ENCODE peak calls at places on chromosome 22, in eight cellular contexts. One of them, this sample, is unnamed.

GRCh38 chr22:22928666-22929380 is 41.2 kb downstream of the IGLL5 start:
- DNase-seq in activated effector memory CD4-positive, alpha-beta T cell treated with Interleukin-2 at 50 U/mL for 16 hours: peak
- DNase-seq in esophagus muscularis mucosa: no peak
- DNase-seq in brain microvascular endothelial cell: peak
- DNase-seq in NCI-H2171: no peak
- DNase-seq in T-helper 1 cell: peak
- DNase-seq in EL: peak
- DNase-seq in AG09319: no peak
- DNase-seq in this sample: no peak

GRCh38 chr22:32803020-32803758 is 1.7 kb downstream of the TIMP3 start:
- DNase-seq in activated effector memory CD4-positive, alpha-beta T cell treated with Interleukin-2 at 50 U/mL for 16 hours: no peak
- DNase-seq in esophagus muscularis mucosa: no peak
- DNase-seq in brain microvascular endothelial cell: no peak
- DNase-seq in NCI-H2171: no peak
- DNase-seq in T-helper 1 cell: no peak
- DNase-seq in EL: peak
- DNase-seq in AG09319: no peak
- DNase-seq in this sample: no peak

GRCh38 chr22:40462195-40462988 is 92.0 kb downstream of the SGSM3 start:
- DNase-seq in activated effector memory CD4-positive, alpha-beta T cell treated with Interleukin-2 at 50 U/mL for 16 hours: peak
- DNase-seq in esophagus muscularis mucosa: no peak
- DNase-seq in brain microvascular endothelial cell: no peak
- DNase-seq in NCI-H2171: no peak
- DNase-seq in T-helper 1 cell: peak
- DNase-seq in EL: no peak
- DNase-seq in AG09319: no peak
- DNase-seq in this sample: no peak

GRCh38 chr22:39653787-39654077 is 83.2 kb downstream of the CACNA1I start:
- DNase-seq in activated effector memory CD4-positive, alpha-beta T cell treated with Interleukin-2 at 50 U/mL for 16 hours: no peak
- DNase-seq in esophagus muscularis mucosa: no peak
- DNase-seq in brain microvascular endothelial cell: no peak
- DNase-seq in NCI-H2171: no peak
- DNase-seq in T-helper 1 cell: no peak
- DNase-seq in EL: no peak
- DNase-seq in AG09319: no peak
- DNase-seq in this sample: no peak

GRCh38 chr22:29972121-29972520 is 89.1 kb downstream of the MTMR3 start:
- DNase-seq in activated effector memory CD4-positive, alpha-beta T cell treated with Interleukin-2 at 50 U/mL for 16 hours: no peak
- DNase-seq in esophagus muscularis mucosa: no peak
- DNase-seq in brain microvascular endothelial cell: no peak
- DNase-seq in NCI-H2171: no peak
- DNase-seq in T-helper 1 cell: no peak
- DNase-seq in EL: no peak
- DNase-seq in AG09319: no peak
- DNase-seq in this sample: no peak

GRCh38 chr22:23402275-23403151 is 177.6 kb downstream of the IGLL1 start:
- DNase-seq in activated effector memory CD4-positive, alpha-beta T cell treated with Interleukin-2 at 50 U/mL for 16 hours: peak
- DNase-seq in esophagus muscularis mucosa: no peak
- DNase-seq in brain microvascular endothelial cell: peak
- DNase-seq in NCI-H2171: peak
- DNase-seq in T-helper 1 cell: peak
- DNase-seq in EL: peak
- DNase-seq in AG09319: no peak
- DNase-seq in this sample: peak

GRCh38 chr22:22943521-22944267 is 56.1 kb downstream of the IGLL5 start:
- DNase-seq in activated effector memory CD4-positive, alpha-beta T cell treated with Interleukin-2 at 50 U/mL for 16 hours: no peak
- DNase-seq in esophagus muscularis mucosa: peak
- DNase-seq in brain microvascular endothelial cell: no peak
- DNase-seq in NCI-H2171: no peak
- DNase-seq in T-helper 1 cell: no peak
- DNase-seq in EL: no peak
- DNase-seq in AG09319: no peak
- DNase-seq in this sample: no peak

GRCh38 chr22:46047841-46048595 is 71.1 kb upstream of the WNT7B start:
- DNase-seq in activated effector memory CD4-positive, alpha-beta T cell treated with Interleukin-2 at 50 U/mL for 16 hours: no peak
- DNase-seq in esophagus muscularis mucosa: no peak
- DNase-seq in brain microvascular endothelial cell: no peak
- DNase-seq in NCI-H2171: no peak
- DNase-seq in T-helper 1 cell: no peak
- DNase-seq in EL: no peak
- DNase-seq in AG09319: no peak
- DNase-seq in this sample: no peak

GRCh38 chr22:31400023-31400397 is 606 bp downstream of the DRG1 start:
- DNase-seq in activated effector memory CD4-positive, alpha-beta T cell treated with Interleukin-2 at 50 U/mL for 16 hours: no peak
- DNase-seq in esophagus muscularis mucosa: no peak
- DNase-seq in brain microvascular endothelial cell: peak
- DNase-seq in NCI-H2171: no peak
- DNase-seq in T-helper 1 cell: no peak
- DNase-seq in EL: peak
- DNase-seq in AG09319: no peak
- DNase-seq in this sample: peak

GRCh38 chr22:42461511-42461910 is 29.3 kb upstream of the NFAM1 start:
- DNase-seq in activated effector memory CD4-positive, alpha-beta T cell treated with Interleukin-2 at 50 U/mL for 16 hours: no peak
- DNase-seq in esophagus muscularis mucosa: no peak
- DNase-seq in brain microvascular endothelial cell: no peak
- DNase-seq in NCI-H2171: no peak
- DNase-seq in T-helper 1 cell: no peak
- DNase-seq in EL: no peak
- DNase-seq in AG09319: no peak
- DNase-seq in this sample: no peak

GRCh38 chr22:50530280-50530856 is 556 bp upstream of the TYMP start:
- DNase-seq in activated effector memory CD4-positive, alpha-beta T cell treated with Interleukin-2 at 50 U/mL for 16 hours: peak
- DNase-seq in esophagus muscularis mucosa: no peak
- DNase-seq in brain microvascular endothelial cell: peak
- DNase-seq in NCI-H2171: no peak
- DNase-seq in T-helper 1 cell: no peak
- DNase-seq in EL: peak
- DNase-seq in AG09319: no peak
- DNase-seq in this sample: no peak

GRCh38 chr22:29625090-29625825 is 21.8 kb downstream of the NF2 start:
- DNase-seq in activated effector memory CD4-positive, alpha-beta T cell treated with Interleukin-2 at 50 U/mL for 16 hours: no peak
- DNase-seq in esophagus muscularis mucosa: no peak
- DNase-seq in brain microvascular endothelial cell: peak
- DNase-seq in NCI-H2171: no peak
- DNase-seq in T-helper 1 cell: peak
- DNase-seq in EL: peak
- DNase-seq in AG09319: peak
- DNase-seq in this sample: peak

GRCh38 chr22:41951898-41952474 is at the start of gene SMIM45:
- DNase-seq in activated effector memory CD4-positive, alpha-beta T cell treated with Interleukin-2 at 50 U/mL for 16 hours: no peak
- DNase-seq in esophagus muscularis mucosa: no peak
- DNase-seq in brain microvascular endothelial cell: no peak
- DNase-seq in NCI-H2171: peak
- DNase-seq in T-helper 1 cell: no peak
- DNase-seq in EL: no peak
- DNase-seq in AG09319: no peak
- DNase-seq in this sample: no peak

GRCh38 chr22:35312198-35313059 is 12.7 kb downstream of the TOM1 start:
- DNase-seq in activated effector memory CD4-positive, alpha-beta T cell treated with Interleukin-2 at 50 U/mL for 16 hours: no peak
- DNase-seq in esophagus muscularis mucosa: no peak
- DNase-seq in brain microvascular endothelial cell: peak
- DNase-seq in NCI-H2171: no peak
- DNase-seq in T-helper 1 cell: no peak
- DNase-seq in EL: peak
- DNase-seq in AG09319: no peak
- DNase-seq in this sample: peak

GRCh38 chr22:37604875-37605274 is 3.8 kb upstream of the GGA1 start:
- DNase-seq in activated effector memory CD4-positive, alpha-beta T cell treated with Interleukin-2 at 50 U/mL for 16 hours: peak
- DNase-seq in esophagus muscularis mucosa: no peak
- DNase-seq in brain microvascular endothelial cell: no peak
- DNase-seq in NCI-H2171: no peak
- DNase-seq in T-helper 1 cell: peak
- DNase-seq in EL: no peak
- DNase-seq in AG09319: no peak
- DNase-seq in this sample: peak

GRCh38 chr22:41501209-41501608 is 32.3 kb downstream of the ACO2 start:
- DNase-seq in activated effector memory CD4-positive, alpha-beta T cell treated with Interleukin-2 at 50 U/mL for 16 hours: no peak
- DNase-seq in esophagus muscularis mucosa: no peak
- DNase-seq in brain microvascular endothelial cell: no peak
- DNase-seq in NCI-H2171: no peak
- DNase-seq in T-helper 1 cell: no peak
- DNase-seq in EL: no peak
- DNase-seq in AG09319: no peak
- DNase-seq in this sample: peak

GRCh38 chr22:38203855-38204497 is 2.2 kb downstream of the MAFF start:
- DNase-seq in activated effector memory CD4-positive, alpha-beta T cell treated with Interleukin-2 at 50 U/mL for 16 hours: no peak
- DNase-seq in esophagus muscularis mucosa: no peak
- DNase-seq in brain microvascular endothelial cell: peak
- DNase-seq in NCI-H2171: no peak
- DNase-seq in T-helper 1 cell: no peak
- DNase-seq in EL: peak
- DNase-seq in AG09319: no peak
- DNase-seq in this sample: no peak

GRCh38 chr22:18997925-18998315 is 61.8 kb upstream of the PRODH start:
- DNase-seq in activated effector memory CD4-positive, alpha-beta T cell treated with Interleukin-2 at 50 U/mL for 16 hours: no peak
- DNase-seq in esophagus muscularis mucosa: no peak
- DNase-seq in brain microvascular endothelial cell: no peak
- DNase-seq in NCI-H2171: no peak
- DNase-seq in T-helper 1 cell: no peak
- DNase-seq in EL: no peak
- DNase-seq in AG09319: no peak
- DNase-seq in this sample: no peak

GRCh38 chr22:26416256-26416655 is 12.8 kb upstream of the ASPHD2 start:
- DNase-seq in activated effector memory CD4-positive, alpha-beta T cell treated with Interleukin-2 at 50 U/mL for 16 hours: no peak
- DNase-seq in esophagus muscularis mucosa: no peak
- DNase-seq in brain microvascular endothelial cell: no peak
- DNase-seq in NCI-H2171: no peak
- DNase-seq in T-helper 1 cell: no peak
- DNase-seq in EL: no peak
- DNase-seq in AG09319: no peak
- DNase-seq in this sample: no peak

GRCh38 chr22:25475554-25476022 is 88.9 kb upstream of the GRK3 start:
- DNase-seq in activated effector memory CD4-positive, alpha-beta T cell treated with Interleukin-2 at 50 U/mL for 16 hours: no peak
- DNase-seq in esophagus muscularis mucosa: no peak
- DNase-seq in brain microvascular endothelial cell: peak
- DNase-seq in NCI-H2171: no peak
- DNase-seq in T-helper 1 cell: no peak
- DNase-seq in EL: no peak
- DNase-seq in AG09319: peak
- DNase-seq in this sample: peak

GRCh38 chr22:44640618-44641155 is 61.3 kb upstream of the PRR5 start:
- DNase-seq in activated effector memory CD4-positive, alpha-beta T cell treated with Interleukin-2 at 50 U/mL for 16 hours: no peak
- DNase-seq in esophagus muscularis mucosa: no peak
- DNase-seq in brain microvascular endothelial cell: no peak
- DNase-seq in NCI-H2171: no peak
- DNase-seq in T-helper 1 cell: no peak
- DNase-seq in EL: no peak
- DNase-seq in AG09319: no peak
- DNase-seq in this sample: no peak

GRCh38 chr22:36149464-36149863 is 11.1 kb downstream of the APOL3 start:
- DNase-seq in activated effector memory CD4-positive, alpha-beta T cell treated with Interleukin-2 at 50 U/mL for 16 hours: no peak
- DNase-seq in esophagus muscularis mucosa: no peak
- DNase-seq in brain microvascular endothelial cell: no peak
- DNase-seq in NCI-H2171: no peak
- DNase-seq in T-helper 1 cell: no peak
- DNase-seq in EL: no peak
- DNase-seq in AG09319: no peak
- DNase-seq in this sample: no peak

GRCh38 chr22:20094158-20094807 is 14.2 kb downstream of the DGCR8 start:
- DNase-seq in activated effector memory CD4-positive, alpha-beta T cell treated with Interleukin-2 at 50 U/mL for 16 hours: no peak
- DNase-seq in esophagus muscularis mucosa: no peak
- DNase-seq in brain microvascular endothelial cell: no peak
- DNase-seq in NCI-H2171: no peak
- DNase-seq in T-helper 1 cell: no peak
- DNase-seq in EL: no peak
- DNase-seq in AG09319: no peak
- DNase-seq in this sample: no peak

GRCh38 chr22:42389137-42389536 is 43.1 kb downstream of the NFAM1 start:
- DNase-seq in activated effector memory CD4-positive, alpha-beta T cell treated with Interleukin-2 at 50 U/mL for 16 hours: no peak
- DNase-seq in esophagus muscularis mucosa: no peak
- DNase-seq in brain microvascular endothelial cell: no peak
- DNase-seq in NCI-H2171: peak
- DNase-seq in T-helper 1 cell: no peak
- DNase-seq in EL: no peak
- DNase-seq in AG09319: no peak
- DNase-seq in this sample: no peak

GRCh38 chr22:28958611-28959010 is 75.2 kb downstream of the ZNRF3 start:
- DNase-seq in activated effector memory CD4-positive, alpha-beta T cell treated with Interleukin-2 at 50 U/mL for 16 hours: no peak
- DNase-seq in esophagus muscularis mucosa: no peak
- DNase-seq in brain microvascular endothelial cell: no peak
- DNase-seq in NCI-H2171: no peak
- DNase-seq in T-helper 1 cell: no peak
- DNase-seq in EL: no peak
- DNase-seq in AG09319: no peak
- DNase-seq in this sample: no peak

GRCh38 chr22:20159088-20159487 is 8.2 kb upstream of the CCDC188 start:
- DNase-seq in activated effector memory CD4-positive, alpha-beta T cell treated with Interleukin-2 at 50 U/mL for 16 hours: no peak
- DNase-seq in esophagus muscularis mucosa: no peak
- DNase-seq in brain microvascular endothelial cell: no peak
- DNase-seq in NCI-H2171: no peak
- DNase-seq in T-helper 1 cell: no peak
- DNase-seq in EL: no peak
- DNase-seq in AG09319: no peak
- DNase-seq in this sample: no peak

GRCh38 chr22:22213231-22213630 is 31.4 kb upstream of the VPREB1 start:
- DNase-seq in activated effector memory CD4-positive, alpha-beta T cell treated with Interleukin-2 at 50 U/mL for 16 hours: no peak
- DNase-seq in esophagus muscularis mucosa: peak
- DNase-seq in brain microvascular endothelial cell: no peak
- DNase-seq in NCI-H2171: no peak
- DNase-seq in T-helper 1 cell: no peak
- DNase-seq in EL: no peak
- DNase-seq in AG09319: no peak
- DNase-seq in this sample: no peak

GRCh38 chr22:45273452-45274075 is 11.2 kb upstream of the UPK3A start:
- DNase-seq in activated effector memory CD4-positive, alpha-beta T cell treated with Interleukin-2 at 50 U/mL for 16 hours: no peak
- DNase-seq in esophagus muscularis mucosa: no peak
- DNase-seq in brain microvascular endothelial cell: no peak
- DNase-seq in NCI-H2171: no peak
- DNase-seq in T-helper 1 cell: no peak
- DNase-seq in EL: no peak
- DNase-seq in AG09319: no peak
- DNase-seq in this sample: no peak

GRCh38 chr22:19900707-19901436 is 40.7 kb upstream of the COMT start:
- DNase-seq in activated effector memory CD4-positive, alpha-beta T cell treated with Interleukin-2 at 50 U/mL for 16 hours: no peak
- DNase-seq in esophagus muscularis mucosa: no peak
- DNase-seq in brain microvascular endothelial cell: no peak
- DNase-seq in NCI-H2171: no peak
- DNase-seq in T-helper 1 cell: no peak
- DNase-seq in EL: no peak
- DNase-seq in AG09319: no peak
- DNase-seq in this sample: no peak

GRCh38 chr22:37639771-37640590 is 512 bp downstream of the SH3BP1 start:
- DNase-seq in activated effector memory CD4-positive, alpha-beta T cell treated with Interleukin-2 at 50 U/mL for 16 hours: no peak
- DNase-seq in esophagus muscularis mucosa: no peak
- DNase-seq in brain microvascular endothelial cell: no peak
- DNase-seq in NCI-H2171: no peak
- DNase-seq in T-helper 1 cell: no peak
- DNase-seq in EL: no peak
- DNase-seq in AG09319: no peak
- DNase-seq in this sample: no peak

GRCh38 chr22:41447435-41448188 is 1.0 kb upstream of the TOB2 start:
- DNase-seq in activated effector memory CD4-positive, alpha-beta T cell treated with Interleukin-2 at 50 U/mL for 16 hours: peak
- DNase-seq in esophagus muscularis mucosa: no peak
- DNase-seq in brain microvascular endothelial cell: peak
- DNase-seq in NCI-H2171: peak
- DNase-seq in T-helper 1 cell: peak
- DNase-seq in EL: peak
- DNase-seq in AG09319: no peak
- DNase-seq in this sample: peak

GRCh38 chr22:32475428-32476010 is 908 bp downstream of the FBXO7 start:
- DNase-seq in activated effector memory CD4-positive, alpha-beta T cell treated with Interleukin-2 at 50 U/mL for 16 hours: peak
- DNase-seq in esophagus muscularis mucosa: no peak
- DNase-seq in brain microvascular endothelial cell: no peak
- DNase-seq in NCI-H2171: no peak
- DNase-seq in T-helper 1 cell: peak
- DNase-seq in EL: peak
- DNase-seq in AG09319: no peak
- DNase-seq in this sample: peak

GRCh38 chr22:23012081-23012622 is 58.2 kb upstream of the GNAZ start:
- DNase-seq in activated effector memory CD4-positive, alpha-beta T cell treated with Interleukin-2 at 50 U/mL for 16 hours: no peak
- DNase-seq in esophagus muscularis mucosa: peak
- DNase-seq in brain microvascular endothelial cell: no peak
- DNase-seq in NCI-H2171: no peak
- DNase-seq in T-helper 1 cell: no peak
- DNase-seq in EL: no peak
- DNase-seq in AG09319: no peak
- DNase-seq in this sample: no peak

This sample was measured in SW480.